ENCODE peak calls at places on chromosomes 13 and 19, in six cellular contexts. C is endodermal cell, E is ovary, O is lower lobe of right lung, G is OCI-LY7, T is thoracic aorta. S is an unnamed sample.
A peak's percentile ranks its signal among the peaks of the same experiment; 100 is the strongest.

GRCh38 chr13:72963762-72964161 is 95.0 kb upstream of the KLF5 start:
- DNase-seq in C (no peak), E (no peak), O (no peak), G (no peak), T (no peak), S (no peak)

GRCh38 chr19:4987286-4987685 is 18.4 kb downstream of the KDM4B start:
- DNase-seq in C (no peak), E (no peak), O (no peak), G (no peak), T (no peak), S (no peak)

GRCh38 chr13:108597943-108598342 is 31.5 kb upstream of the MYO16 start:
- DNase-seq in C (no peak), E (no peak), O (no peak), G (no peak), T (no peak), S (no peak)

GRCh38 chr13:86856996-86857395 is 814.2 kb upstream of the SLITRK5 start:
- DNase-seq in C (no peak), E (no peak), O (no peak), G (no peak), T (no peak), S (no peak)

GRCh38 chr19:45607071-45608029 is 5.3 kb upstream of the GPR4 start:
- DNase-seq in C (peak; percentile 97), E (peak; percentile 81), O (peak; percentile 78), G (peak; percentile 28), T (no peak), S (peak; percentile 85)

GRCh38 chr13:22238269-22238668 is 567.4 kb downstream of the FGF9 start:
- DNase-seq in C (no peak), E (no peak), O (no peak), G (no peak), T (no peak), S (no peak)

GRCh38 chr13:48492123-48493075 is 40.5 kb downstream of the RCBTB2 start:
- DNase-seq in C (no peak), E (peak; percentile 68), O (peak; percentile 79), G (peak; percentile 89), T (no peak), S (peak; percentile 75)

GRCh38 chr19:12840091-12841079 is 2.1 kb downstream of the MAST1 start:
- DNase-seq in C (peak; percentile 100), E (peak; percentile 64), O (peak; percentile 77), G (peak; percentile 90), T (no peak), S (peak; percentile 85)

GRCh38 chr13:28022848-28023518 is 34.5 kb upstream of the URAD start:
- DNase-seq in C (peak; percentile 72), E (no peak), O (no peak), G (no peak), T (no peak), S (no peak)

GRCh38 chr19:45030825-45031224 is 8.0 kb upstream of the CLASRP start:
- DNase-seq in C (no peak), E (no peak), O (no peak), G (no peak), T (no peak), S (no peak)

GRCh38 chr19:46745521-46746280 is at the start of gene FKRP:
- DNase-seq in C (peak; percentile 76), E (peak; percentile 64), O (no peak), G (peak; percentile 36), T (no peak), S (no peak)

GRCh38 chr19:10009269-10009665 is 1.0 kb downstream of the COL5A3 start:
- DNase-seq in C (peak; percentile 93), E (peak; percentile 89), O (peak; percentile 52), G (no peak), T (no peak), S (peak; percentile 69)

GRCh38 chr19:719081-719512 is 10.4 kb downstream of the PALM start:
- DNase-seq in C (no peak), E (peak; percentile 92), O (no peak), G (no peak), T (no peak), S (no peak)

GRCh38 chr13:28820099-28821051 is at the start of gene MTUS2:
- DNase-seq in C (peak; percentile 83), E (no peak), O (no peak), G (no peak), T (no peak), S (peak; percentile 62)

GRCh38 chr13:112877496-112877895 is 91.5 kb upstream of the MCF2L start:
- DNase-seq in C (peak; percentile 30), E (no peak), O (peak; percentile 34), G (no peak), T (no peak), S (no peak)

GRCh38 chr13:46803586-46803985 is 6.6 kb upstream of the ESD start:
- DNase-seq in C (no peak), E (no peak), O (no peak), G (no peak), T (no peak), S (no peak)

GRCh38 chr19:39223703-39224279 is 19.7 kb upstream of the SYCN start:
- DNase-seq in C (peak; percentile 87), E (no peak), O (no peak), G (no peak), T (no peak), S (no peak)

GRCh38 chr19:10975374-10976036 is 14.7 kb downstream of the SMARCA4 start:
- DNase-seq in C (no peak), E (peak; percentile 78), O (no peak), G (no peak), T (no peak), S (no peak)

GRCh38 chr13:95155504-95155903 is 145.7 kb downstream of the ABCC4 start:
- DNase-seq in C (no peak), E (no peak), O (no peak), G (no peak), T (no peak), S (no peak)

GRCh38 chr19:19457691-19458090 is 52.2 kb downstream of the GATAD2A start:
- DNase-seq in C (no peak), E (no peak), O (peak; percentile 20), G (no peak), T (no peak), S (no peak)

GRCh38 chr19:18590273-18591272 is 2.0 kb downstream of the REX1BD start:
- DNase-seq in C (peak; percentile 99), E (peak; percentile 63), O (no peak), G (no peak), T (no peak), S (peak; percentile 62)

DNA sequence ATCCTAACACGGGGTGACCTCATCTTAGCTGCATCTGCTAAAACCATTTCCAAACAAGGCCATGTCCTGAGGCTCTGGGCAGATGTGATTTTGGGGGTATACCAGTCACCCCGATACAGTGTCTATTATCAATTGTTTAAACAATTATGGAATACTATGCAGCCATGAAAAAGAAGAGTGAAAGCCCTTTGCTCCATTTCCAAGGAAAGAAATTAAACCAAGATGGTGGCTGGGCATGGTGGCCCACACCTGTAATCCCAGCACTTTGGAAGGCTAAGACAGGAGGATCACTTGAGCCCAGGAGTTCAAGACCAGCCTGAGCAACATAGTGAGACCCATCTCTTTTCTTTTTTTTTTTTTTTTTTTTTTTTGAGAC is 757 bp downstream of the TEKTIP1 start:
- DNase-seq in C (no peak), E (no peak), O (no peak), G (no peak), T (no peak), S (no peak)
- H3K27ac ChIP-seq in C (no peak overlapping the region), E (no peak overlapping the region), O (no peak overlapping the region), G (no peak overlapping the region), T (no peak overlapping the region), S (no peak overlapping the region)

DNA sequence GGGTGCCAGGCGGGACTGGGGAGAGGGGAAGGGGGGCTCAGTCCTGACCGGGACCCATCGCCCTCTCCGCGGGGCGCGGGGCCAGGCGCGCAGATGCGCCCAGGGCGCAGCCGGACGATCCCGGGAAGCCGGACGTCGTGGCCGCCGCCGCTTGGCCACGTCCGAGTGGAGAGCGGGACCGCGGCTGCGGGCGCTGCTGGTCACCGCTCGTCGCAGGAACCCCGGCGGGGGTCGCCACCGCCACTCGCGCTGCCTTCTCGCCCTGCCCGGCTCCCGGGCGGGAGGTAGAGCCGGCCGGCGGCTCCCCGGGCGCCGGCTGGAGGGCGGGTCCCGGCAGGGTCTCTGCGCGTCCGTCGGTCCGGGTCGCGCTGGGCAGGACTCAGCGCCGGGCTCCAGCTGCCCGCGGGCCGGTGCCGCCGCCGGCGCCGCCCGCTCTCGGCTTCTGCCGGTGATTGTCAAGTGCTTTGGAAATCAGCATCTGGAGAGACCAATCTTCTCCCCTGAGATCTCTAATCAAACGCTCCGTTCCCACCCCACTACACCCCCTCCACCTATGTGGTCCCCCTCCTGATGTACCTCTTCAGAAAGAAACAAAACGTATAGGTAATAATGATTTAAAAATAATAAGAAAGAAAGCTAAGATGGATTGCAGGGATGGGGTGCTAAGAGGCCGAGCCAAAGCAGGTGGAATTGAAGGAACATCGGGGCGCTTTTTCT is 464.4 kb downstream of the ITGBL1 start:
- DNase-seq in C (peak; percentile 65), E (no peak), O (no peak), G (no peak), T (no peak), S (no peak)
- TF ChIP-seq CTCF in C (no peak), E (no peak), O (no peak), G (no peak), T (no peak), S (no peak)

DNA sequence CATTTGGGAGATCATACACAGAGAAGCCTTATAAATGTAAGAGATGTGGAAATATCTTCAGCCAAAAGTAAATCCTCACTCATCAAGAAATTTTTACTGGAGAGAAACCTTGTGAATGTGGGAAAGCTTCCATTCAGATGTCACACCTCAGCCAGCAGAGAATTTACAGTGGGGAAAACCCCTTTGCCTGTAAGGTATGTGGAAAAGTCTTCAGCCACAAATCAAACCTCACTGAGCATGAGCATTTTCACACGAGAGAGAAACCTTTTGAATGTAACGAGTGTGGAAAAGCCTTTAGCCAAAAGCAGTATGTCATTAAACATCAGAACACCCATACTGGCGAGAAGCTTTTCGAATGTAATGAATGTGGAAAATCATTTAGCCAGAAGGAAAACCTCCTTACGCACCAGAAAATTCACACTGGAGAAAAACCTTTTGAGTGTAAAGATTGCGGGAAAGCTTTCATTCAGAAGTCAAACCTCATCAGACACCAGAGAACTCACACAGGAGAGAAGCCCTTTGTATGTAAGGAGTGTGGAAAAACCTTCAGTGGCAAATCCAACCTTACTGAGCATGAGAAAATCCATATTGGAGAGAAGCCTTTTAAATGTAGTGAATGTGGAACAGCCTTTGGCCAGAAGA is 21.5 kb downstream of the ZNF146 start:
- DNase-seq in C (peak; percentile 1), E (no peak), O (no peak), G (no peak), T (no peak), S (no peak)
- H3K36me3 ChIP-seq in C (peaks cover 85% of the 10 kb centered on the region), E (peaks cover 2% of the 10 kb centered on the region), O (peaks cover 68% of the 10 kb centered on the region), G (peaks cover 85% of the 10 kb centered on the region), T (peaks cover 74% of the 10 kb centered on the region), S (peaks cover 59% of the 10 kb centered on the region)

GRCh38 chr13:33345842-33346241 is 60.3 kb upstream of the STARD13 start:
- DNase-seq in C (no peak), E (no peak), O (no peak), G (no peak), T (no peak), S (no peak)

GRCh38 chr13:33334831-33335230 is 49.3 kb upstream of the STARD13 start:
- DNase-seq in C (no peak), E (no peak), O (no peak), G (no peak), T (no peak), S (no peak)

GRCh38 chr13:33341861-33342452 is 56.4 kb upstream of the STARD13 start:
- DNase-seq in C (no peak), E (no peak), O (no peak), G (no peak), T (no peak), S (no peak)

DNA sequence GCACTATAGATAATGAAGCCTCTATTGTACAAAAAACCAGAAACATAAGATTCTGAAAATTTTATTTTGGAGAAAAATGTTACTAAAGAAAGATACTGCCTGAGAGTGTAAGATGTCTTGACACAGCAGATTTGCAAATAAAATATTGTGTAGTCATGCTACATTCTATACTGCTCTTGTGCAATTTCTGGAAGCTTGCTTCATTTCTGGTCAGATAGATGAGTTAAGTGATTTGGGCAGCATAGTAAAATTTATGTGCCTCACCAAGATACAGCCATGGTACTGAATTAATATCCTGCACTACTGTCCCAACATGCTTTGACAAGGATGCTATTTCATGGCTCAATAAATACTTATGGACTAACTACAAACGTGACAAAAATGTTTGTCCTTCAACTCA is 55.1 kb upstream of the STARD13 start:
- DNase-seq in C (no peak), E (no peak), O (no peak), G (no peak), T (no peak), S (no peak)
- H3K27ac ChIP-seq in C (no peak overlapping the region), E (no peak overlapping the region), O (no peak overlapping the region), G (no peak overlapping the region), T (no peak overlapping the region), S (no peak overlapping the region)

S was measured in upper lobe of right lung.